ENCODE peak calls at places on chromosomes 2 and 18, in nine cellular contexts. One of them, this sample, is unnamed.

GRCh38 chr2:179440642-179441251 is 176.1 kb upstream of the SESTD1 start:
- DNase-seq in neural progenitor cell: peak; percentile 43
- DNase-seq in IMR-90: peak; percentile 26
- DNase-seq in uterus: no peak
- DNase-seq in left lung: no peak
- DNase-seq in heart left ventricle: no peak
- DNase-seq in testis: peak; percentile 18
- DNase-seq in CD8-positive, alpha-beta T cell: no peak
- DNase-seq in body of pancreas: no peak
- DNase-seq in this sample: no peak

GRCh38 chr2:207394812-207395534 is 134.8 kb upstream of the CREB1 start:
- DNase-seq in neural progenitor cell: no peak
- DNase-seq in IMR-90: peak; percentile 99
- DNase-seq in uterus: peak; percentile 18
- DNase-seq in left lung: no peak
- DNase-seq in heart left ventricle: peak; percentile 80
- DNase-seq in testis: no peak
- DNase-seq in CD8-positive, alpha-beta T cell: no peak
- DNase-seq in body of pancreas: no peak
- DNase-seq in this sample: peak; percentile 49

GRCh38 chr2:168687314-168687713 is 115.1 kb upstream of the NOSTRIN start:
- DNase-seq in neural progenitor cell: peak; percentile 21
- DNase-seq in IMR-90: peak; percentile 2
- DNase-seq in uterus: no peak
- DNase-seq in left lung: no peak
- DNase-seq in heart left ventricle: no peak
- DNase-seq in testis: peak; percentile 25
- DNase-seq in CD8-positive, alpha-beta T cell: no peak
- DNase-seq in body of pancreas: peak; percentile 8
- DNase-seq in this sample: no peak

GRCh38 chr2:17539993-17540812 is at the start of gene VSNL1:
- DNase-seq in neural progenitor cell: peak; percentile 98
- DNase-seq in IMR-90: peak; percentile 68
- DNase-seq in uterus: peak; percentile 83
- DNase-seq in left lung: peak; percentile 86
- DNase-seq in heart left ventricle: peak; percentile 84
- DNase-seq in testis: peak; percentile 76
- DNase-seq in CD8-positive, alpha-beta T cell: no peak
- DNase-seq in body of pancreas: peak; percentile 92
- DNase-seq in this sample: peak; percentile 91

GRCh38 chr2:100857915-100858314 is 38.0 kb downstream of the NPAS2 start:
- DNase-seq in neural progenitor cell: no peak
- DNase-seq in IMR-90: peak; percentile 95
- DNase-seq in uterus: no peak
- DNase-seq in left lung: no peak
- DNase-seq in heart left ventricle: no peak
- DNase-seq in testis: no peak
- DNase-seq in CD8-positive, alpha-beta T cell: no peak
- DNase-seq in body of pancreas: no peak
- DNase-seq in this sample: no peak

GRCh38 chr2:239106314-239106908 is 258.5 kb downstream of the TWIST2 start:
- DNase-seq in neural progenitor cell: peak; percentile 73
- DNase-seq in IMR-90: peak; percentile 63
- DNase-seq in uterus: peak; percentile 32
- DNase-seq in left lung: no peak
- DNase-seq in heart left ventricle: peak; percentile 54
- DNase-seq in testis: peak; percentile 84
- DNase-seq in CD8-positive, alpha-beta T cell: no peak
- DNase-seq in body of pancreas: no peak
- DNase-seq in this sample: peak; percentile 52

GRCh38 chr2:147464737-147465437 is 379.9 kb upstream of the ACVR2A start:
- DNase-seq in neural progenitor cell: no peak
- DNase-seq in IMR-90: no peak
- DNase-seq in uterus: no peak
- DNase-seq in left lung: no peak
- DNase-seq in heart left ventricle: no peak
- DNase-seq in testis: no peak
- DNase-seq in CD8-positive, alpha-beta T cell: no peak
- DNase-seq in body of pancreas: no peak
- DNase-seq in this sample: no peak

GRCh38 chr2:215535125-215535668 is 99.3 kb upstream of the FN1 start:
- DNase-seq in neural progenitor cell: no peak
- DNase-seq in IMR-90: no peak
- DNase-seq in uterus: no peak
- DNase-seq in left lung: no peak
- DNase-seq in heart left ventricle: no peak
- DNase-seq in testis: no peak
- DNase-seq in CD8-positive, alpha-beta T cell: no peak
- DNase-seq in body of pancreas: no peak
- DNase-seq in this sample: no peak

GRCh38 chr2:88924533-88924932 is 233.1 kb downstream of the RPIA start:
- DNase-seq in neural progenitor cell: no peak
- DNase-seq in IMR-90: no peak
- DNase-seq in uterus: no peak
- DNase-seq in left lung: no peak
- DNase-seq in heart left ventricle: no peak
- DNase-seq in testis: no peak
- DNase-seq in CD8-positive, alpha-beta T cell: no peak
- DNase-seq in body of pancreas: no peak
- DNase-seq in this sample: no peak

GRCh38 chr2:203869610-203870042 is 2.1 kb downstream of the CTLA4 start:
- DNase-seq in neural progenitor cell: no peak
- DNase-seq in IMR-90: no peak
- DNase-seq in uterus: no peak
- DNase-seq in left lung: no peak
- DNase-seq in heart left ventricle: no peak
- DNase-seq in testis: no peak
- DNase-seq in CD8-positive, alpha-beta T cell: peak; percentile 42
- DNase-seq in body of pancreas: no peak
- DNase-seq in this sample: no peak

GRCh38 chr18:79717059-79717458 is 37.5 kb downstream of the CTDP1 start:
- DNase-seq in neural progenitor cell: no peak
- DNase-seq in IMR-90: no peak
- DNase-seq in uterus: no peak
- DNase-seq in left lung: no peak
- DNase-seq in heart left ventricle: no peak
- DNase-seq in testis: no peak
- DNase-seq in CD8-positive, alpha-beta T cell: no peak
- DNase-seq in body of pancreas: no peak
- DNase-seq in this sample: no peak

GRCh38 chr2:74690571-74690970 is 36.5 kb downstream of the SEMA4F start:
- DNase-seq in neural progenitor cell: peak; percentile 77
- DNase-seq in IMR-90: peak; percentile 71
- DNase-seq in uterus: no peak
- DNase-seq in left lung: no peak
- DNase-seq in heart left ventricle: no peak
- DNase-seq in testis: peak; percentile 37
- DNase-seq in CD8-positive, alpha-beta T cell: no peak
- DNase-seq in body of pancreas: peak; percentile 26
- DNase-seq in this sample: no peak

GRCh38 chr2:215436705-215437570 is 1.1 kb upstream of the FN1 start:
- DNase-seq in neural progenitor cell: peak; percentile 68
- DNase-seq in IMR-90: no peak
- DNase-seq in uterus: no peak
- DNase-seq in left lung: peak; percentile 73
- DNase-seq in heart left ventricle: no peak
- DNase-seq in testis: peak; percentile 36
- DNase-seq in CD8-positive, alpha-beta T cell: no peak
- DNase-seq in body of pancreas: peak; percentile 8
- DNase-seq in this sample: no peak

DNA sequence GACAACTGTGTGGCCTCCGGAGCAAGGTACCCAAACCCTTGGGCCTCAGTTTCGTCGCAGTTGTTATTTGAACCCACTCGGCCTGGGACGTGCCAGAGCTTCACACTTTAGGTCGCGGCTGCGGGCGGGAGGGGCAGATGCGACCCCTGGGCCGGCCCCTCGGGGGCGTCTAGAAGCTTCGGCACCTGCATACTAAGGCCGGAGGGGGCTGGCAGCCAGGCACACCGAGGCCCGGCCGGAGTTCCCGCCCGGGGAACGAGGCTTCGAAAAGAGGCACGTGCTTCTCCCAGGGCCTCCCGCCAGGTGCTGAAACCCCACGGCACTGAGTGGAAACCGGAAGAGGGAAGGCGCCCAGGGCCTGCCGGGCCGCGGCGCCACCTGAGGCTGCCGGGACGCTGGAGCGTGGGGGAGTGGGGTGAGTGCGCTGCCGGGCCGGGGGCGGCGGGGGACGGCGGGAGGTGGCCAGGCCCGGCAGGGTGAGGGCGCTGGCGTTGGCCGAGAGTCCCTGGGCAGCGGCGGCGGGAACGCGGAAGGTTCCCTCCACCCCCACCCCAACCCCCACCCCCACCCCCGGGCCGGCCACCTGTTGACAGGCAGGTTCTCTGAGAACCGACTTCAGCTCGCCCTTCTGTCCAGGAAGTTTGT is 8.9 kb downstream of the OTX1 start:
- DNase-seq in neural progenitor cell: peak; percentile 48
- DNase-seq in IMR-90: no peak
- DNase-seq in uterus: no peak
- DNase-seq in left lung: no peak
- DNase-seq in heart left ventricle: no peak
- DNase-seq in testis: peak; percentile 36
- DNase-seq in CD8-positive, alpha-beta T cell: no peak
- DNase-seq in body of pancreas: no peak
- DNase-seq in this sample: no peak
- H3K27me3 ChIP-seq in neural progenitor cell: peaks cover 88% of the 10 kb centered on the region
- H3K27me3 ChIP-seq in IMR-90: peaks cover 65% of the 10 kb centered on the region
- H3K27me3 ChIP-seq in uterus: peaks cover 94% of the 10 kb centered on the region
- H3K27me3 ChIP-seq in left lung: peaks cover 100% of the 10 kb centered on the region
- H3K27me3 ChIP-seq in heart left ventricle: peaks cover 99% of the 10 kb centered on the region
- H3K27me3 ChIP-seq in testis: peaks cover 4% of the 10 kb centered on the region
- H3K27me3 ChIP-seq in CD8-positive, alpha-beta T cell: peaks cover 47% of the 10 kb centered on the region
- H3K27me3 ChIP-seq in body of pancreas: no peaks in the 10 kb centered on the region
- H3K27me3 ChIP-seq in this sample: peaks cover 12% of the 10 kb centered on the region

GRCh38 chr2:134713606-134714005 is 5.2 kb downstream of the TMEM163 start:
- DNase-seq in neural progenitor cell: no peak
- DNase-seq in IMR-90: no peak
- DNase-seq in uterus: no peak
- DNase-seq in left lung: no peak
- DNase-seq in heart left ventricle: no peak
- DNase-seq in testis: no peak
- DNase-seq in CD8-positive, alpha-beta T cell: no peak
- DNase-seq in body of pancreas: no peak
- DNase-seq in this sample: no peak
- H3K27me3 ChIP-seq in neural progenitor cell: peaks cover 48% of the 10 kb centered on the region
- H3K27me3 ChIP-seq in IMR-90: peaks cover 36% of the 10 kb centered on the region
- H3K27me3 ChIP-seq in uterus: peaks cover 31% of the 10 kb centered on the region
- H3K27me3 ChIP-seq in left lung: peaks cover 17% of the 10 kb centered on the region
- H3K27me3 ChIP-seq in heart left ventricle: peaks cover 57% of the 10 kb centered on the region
- H3K27me3 ChIP-seq in testis: no peaks in the 10 kb centered on the region
- H3K27me3 ChIP-seq in CD8-positive, alpha-beta T cell: no peaks in the 10 kb centered on the region
- H3K27me3 ChIP-seq in body of pancreas: no peaks in the 10 kb centered on the region
- H3K27me3 ChIP-seq in this sample: no peaks in the 10 kb centered on the region

DNA sequence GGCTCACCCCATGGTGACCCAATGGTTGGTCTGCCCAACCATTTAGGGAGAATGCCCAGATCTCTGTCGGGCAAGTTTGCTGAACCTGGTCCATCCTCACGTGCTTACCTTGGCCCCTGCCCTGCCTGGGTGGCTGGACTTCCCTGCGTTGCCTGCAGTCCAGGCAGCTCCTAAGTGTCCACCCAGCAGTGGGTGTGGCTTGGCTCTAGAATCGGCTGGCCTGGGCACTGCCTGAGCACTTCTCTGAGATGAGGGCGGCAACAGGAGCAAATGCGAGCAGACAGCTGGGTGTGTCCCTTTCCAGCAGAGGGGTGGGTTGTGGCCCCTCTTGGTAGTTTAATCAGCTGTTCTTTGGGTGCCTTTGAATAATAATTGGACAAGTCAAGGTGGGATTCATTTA is 11.3 kb downstream of the PCARE start:
- DNase-seq in neural progenitor cell: no peak
- DNase-seq in IMR-90: no peak
- DNase-seq in uterus: no peak
- DNase-seq in left lung: no peak
- DNase-seq in heart left ventricle: no peak
- DNase-seq in testis: peak; percentile 26
- DNase-seq in CD8-positive, alpha-beta T cell: no peak
- DNase-seq in body of pancreas: peak; percentile 79
- DNase-seq in this sample: no peak
- H3K27me3 ChIP-seq in neural progenitor cell: no peaks in the 10 kb centered on the region
- H3K27me3 ChIP-seq in IMR-90: peaks cover 8% of the 10 kb centered on the region
- H3K27me3 ChIP-seq in uterus: no peaks in the 10 kb centered on the region
- H3K27me3 ChIP-seq in left lung: no peaks in the 10 kb centered on the region
- H3K27me3 ChIP-seq in heart left ventricle: no peaks in the 10 kb centered on the region
- H3K27me3 ChIP-seq in testis: no peaks in the 10 kb centered on the region
- H3K27me3 ChIP-seq in CD8-positive, alpha-beta T cell: no peaks in the 10 kb centered on the region
- H3K27me3 ChIP-seq in body of pancreas: no peaks in the 10 kb centered on the region
- H3K27me3 ChIP-seq in this sample: no peaks in the 10 kb centered on the region

DNA sequence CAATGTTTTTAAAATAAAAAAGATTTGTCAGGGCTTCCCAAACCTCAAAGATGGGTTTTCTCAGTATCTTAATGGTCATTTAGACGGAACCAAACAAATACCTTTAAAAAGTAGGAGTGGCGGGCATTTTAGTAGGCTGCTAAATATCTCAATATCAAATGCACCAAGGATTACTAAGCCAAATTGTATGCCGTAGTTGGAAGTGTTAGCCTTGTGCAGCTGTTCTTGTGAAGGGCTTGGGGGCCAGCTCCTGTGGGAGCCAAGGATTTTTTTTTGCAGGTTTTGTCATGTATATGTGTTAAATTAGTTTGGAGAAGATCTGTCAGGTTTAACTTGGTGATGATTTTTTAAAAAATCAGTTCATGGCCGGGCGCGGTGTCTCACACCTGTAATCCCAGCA is 52.1 kb downstream of the ACTR2 start:
- DNase-seq in neural progenitor cell: no peak
- DNase-seq in IMR-90: no peak
- DNase-seq in uterus: no peak
- DNase-seq in left lung: no peak
- DNase-seq in heart left ventricle: no peak
- DNase-seq in testis: no peak
- DNase-seq in CD8-positive, alpha-beta T cell: no peak
- DNase-seq in body of pancreas: no peak
- DNase-seq in this sample: no peak
- H3K27me3 ChIP-seq in neural progenitor cell: peaks cover 59% of the 10 kb centered on the region
- H3K27me3 ChIP-seq in IMR-90: no peaks in the 10 kb centered on the region
- H3K27me3 ChIP-seq in uterus: no peaks in the 10 kb centered on the region
- H3K27me3 ChIP-seq in left lung: no peaks in the 10 kb centered on the region
- H3K27me3 ChIP-seq in heart left ventricle: no peaks in the 10 kb centered on the region
- H3K27me3 ChIP-seq in testis: no peaks in the 10 kb centered on the region
- H3K27me3 ChIP-seq in CD8-positive, alpha-beta T cell: no peaks in the 10 kb centered on the region
- H3K27me3 ChIP-seq in body of pancreas: no peaks in the 10 kb centered on the region
- H3K27me3 ChIP-seq in this sample: no peaks in the 10 kb centered on the region

This sample was measured in right cardiac atrium.